ENCODE peak calls at places on chromosomes 6 and 20, in six cellular contexts. One of them, this sample, is unnamed. For H3K4me1, the result is how much of the 10 kb centered on the place peaks cover.

GRCh38 chr6:26329763-26330511 is 35.1 kb upstream of the BTN3A2 start:
- DNase-seq in tibial nerve: no peak
- DNase-seq in HepG2: peak
- DNase-seq in A549: no peak
- DNase-seq in lung: no peak
- DNase-seq in fibroblast of lung: peak
- DNase-seq in this sample: no peak

GRCh38 chr20:57749131-57749690 is 39.4 kb upstream of the PMEPA1 start:
- DNase-seq in tibial nerve: no peak
- DNase-seq in HepG2: no peak
- DNase-seq in A549: no peak
- DNase-seq in lung: no peak
- DNase-seq in fibroblast of lung: no peak
- DNase-seq in this sample: peak

GRCh38 chr6:161168281-161168891 is 105.5 kb downstream of the AGPAT4 start:
- DNase-seq in tibial nerve: peak
- DNase-seq in HepG2: no peak
- DNase-seq in A549: peak
- DNase-seq in lung: no peak
- DNase-seq in fibroblast of lung: peak
- DNase-seq in this sample: peak

GRCh38 chr6:124984668-124985338 is 22.6 kb downstream of the RNF217 start:
- DNase-seq in tibial nerve: no peak
- DNase-seq in HepG2: no peak
- DNase-seq in A549: no peak
- DNase-seq in lung: no peak
- DNase-seq in fibroblast of lung: peak
- DNase-seq in this sample: no peak

GRCh38 chr6:17490724-17491123 is 97.3 kb downstream of the CAP2 start:
- DNase-seq in tibial nerve: no peak
- DNase-seq in HepG2: no peak
- DNase-seq in A549: no peak
- DNase-seq in lung: no peak
- DNase-seq in fibroblast of lung: no peak
- DNase-seq in this sample: no peak

GRCh38 chr20:2364014-2364413 is 16.7 kb upstream of the TGM6 start:
- DNase-seq in tibial nerve: no peak
- DNase-seq in HepG2: no peak
- DNase-seq in A549: no peak
- DNase-seq in lung: no peak
- DNase-seq in fibroblast of lung: peak
- DNase-seq in this sample: no peak

GRCh38 chr6:17525637-17526036 is 74.5 kb upstream of the FAM8A1 start:
- DNase-seq in tibial nerve: no peak
- DNase-seq in HepG2: no peak
- DNase-seq in A549: no peak
- DNase-seq in lung: no peak
- DNase-seq in fibroblast of lung: no peak
- DNase-seq in this sample: no peak

GRCh38 chr6:163888030-163888819 is 473.7 kb downstream of the QKI start:
- DNase-seq in tibial nerve: no peak
- DNase-seq in HepG2: no peak
- DNase-seq in A549: no peak
- DNase-seq in lung: no peak
- DNase-seq in fibroblast of lung: no peak
- DNase-seq in this sample: no peak

GRCh38 chr6:106702451-106703110 is 73.2 kb downstream of the QRSL1 start:
- DNase-seq in tibial nerve: no peak
- DNase-seq in HepG2: peak
- DNase-seq in A549: no peak
- DNase-seq in lung: no peak
- DNase-seq in fibroblast of lung: no peak
- DNase-seq in this sample: no peak

GRCh38 chr6:25014806-25015560 is 79.2 kb upstream of the RIPOR2 start:
- DNase-seq in tibial nerve: no peak
- DNase-seq in HepG2: no peak
- DNase-seq in A549: no peak
- DNase-seq in lung: no peak
- DNase-seq in fibroblast of lung: peak
- DNase-seq in this sample: no peak

GRCh38 chr6:150409576-150410066 is 40.8 kb downstream of the IYD start:
- DNase-seq in tibial nerve: peak
- DNase-seq in HepG2: no peak
- DNase-seq in A549: no peak
- DNase-seq in lung: peak
- DNase-seq in fibroblast of lung: no peak
- DNase-seq in this sample: peak

GRCh38 chr20:2708665-2709064 is 16.1 kb downstream of the EBF4 start:
- DNase-seq in tibial nerve: no peak
- DNase-seq in HepG2: no peak
- DNase-seq in A549: no peak
- DNase-seq in lung: no peak
- DNase-seq in fibroblast of lung: no peak
- DNase-seq in this sample: no peak

GRCh38 chr20:8853805-8854338 is 215.0 kb upstream of the PLCB4 start:
- DNase-seq in tibial nerve: no peak
- DNase-seq in HepG2: peak
- DNase-seq in A549: peak
- DNase-seq in lung: no peak
- DNase-seq in fibroblast of lung: peak
- DNase-seq in this sample: peak

GRCh38 chr6:43708857-43709653 is 21.5 kb upstream of the MRPS18A start:
- DNase-seq in tibial nerve: no peak
- DNase-seq in HepG2: no peak
- DNase-seq in A549: no peak
- DNase-seq in lung: peak
- DNase-seq in fibroblast of lung: peak
- DNase-seq in this sample: peak

GRCh38 chr20:61937146-61937962 is 128.3 kb downstream of the TAF4 start:
- DNase-seq in tibial nerve: peak
- DNase-seq in HepG2: no peak
- DNase-seq in A549: no peak
- DNase-seq in lung: no peak
- DNase-seq in fibroblast of lung: no peak
- DNase-seq in this sample: no peak

GRCh38 chr20:47336013-47336754 is 20.3 kb downstream of the ZMYND8 start:
- DNase-seq in tibial nerve: no peak
- DNase-seq in HepG2: no peak
- DNase-seq in A549: no peak
- DNase-seq in lung: no peak
- DNase-seq in fibroblast of lung: peak
- DNase-seq in this sample: peak

GRCh38 chr6:159104163-159104885 is 59.5 kb upstream of the TAGAP start:
- DNase-seq in tibial nerve: no peak
- DNase-seq in HepG2: peak
- DNase-seq in A549: peak
- DNase-seq in lung: peak
- DNase-seq in fibroblast of lung: peak
- DNase-seq in this sample: peak

GRCh38 chr20:34111057-34111711 is 859 bp downstream of the EIF2S2 start:
- DNase-seq in tibial nerve: no peak
- DNase-seq in HepG2: no peak
- DNase-seq in A549: no peak
- DNase-seq in lung: no peak
- DNase-seq in fibroblast of lung: peak
- DNase-seq in this sample: no peak

GRCh38 chr20:46203510-46203837 is 85.4 kb downstream of the CD40 start:
- DNase-seq in tibial nerve: no peak
- DNase-seq in HepG2: no peak
- DNase-seq in A549: no peak
- DNase-seq in lung: no peak
- DNase-seq in fibroblast of lung: no peak
- DNase-seq in this sample: no peak

GRCh38 chr20:48794360-48794759 is 33.4 kb downstream of the PREX1 start:
- DNase-seq in tibial nerve: no peak
- DNase-seq in HepG2: no peak
- DNase-seq in A549: no peak
- DNase-seq in lung: no peak
- DNase-seq in fibroblast of lung: no peak
- DNase-seq in this sample: no peak

GRCh38 chr6:73585566-73586415 is 65.0 kb upstream of the EEF1A1 start:
- DNase-seq in tibial nerve: no peak
- DNase-seq in HepG2: peak
- DNase-seq in A549: peak
- DNase-seq in lung: peak
- DNase-seq in fibroblast of lung: peak
- DNase-seq in this sample: peak

GRCh38 chr6:53143710-53144109 is 4.9 kb downstream of the GCM1 start:
- DNase-seq in tibial nerve: no peak
- DNase-seq in HepG2: no peak
- DNase-seq in A549: no peak
- DNase-seq in lung: no peak
- DNase-seq in fibroblast of lung: no peak
- DNase-seq in this sample: no peak

GRCh38 chr6:53148684-53149083 is at the start of gene GCM1:
- DNase-seq in tibial nerve: no peak
- DNase-seq in HepG2: peak
- DNase-seq in A549: no peak
- DNase-seq in lung: no peak
- DNase-seq in fibroblast of lung: no peak
- DNase-seq in this sample: no peak

GRCh38 chr6:53144802-53145201 is 3.8 kb downstream of the GCM1 start:
- DNase-seq in tibial nerve: no peak
- DNase-seq in HepG2: no peak
- DNase-seq in A549: no peak
- DNase-seq in lung: no peak
- DNase-seq in fibroblast of lung: no peak
- DNase-seq in this sample: no peak

GRCh38 chr6:53139841-53140413 is 8.7 kb downstream of the GCM1 start:
- DNase-seq in tibial nerve: no peak
- DNase-seq in HepG2: peak
- DNase-seq in A549: no peak
- DNase-seq in lung: no peak
- DNase-seq in fibroblast of lung: no peak
- DNase-seq in this sample: no peak

DNA sequence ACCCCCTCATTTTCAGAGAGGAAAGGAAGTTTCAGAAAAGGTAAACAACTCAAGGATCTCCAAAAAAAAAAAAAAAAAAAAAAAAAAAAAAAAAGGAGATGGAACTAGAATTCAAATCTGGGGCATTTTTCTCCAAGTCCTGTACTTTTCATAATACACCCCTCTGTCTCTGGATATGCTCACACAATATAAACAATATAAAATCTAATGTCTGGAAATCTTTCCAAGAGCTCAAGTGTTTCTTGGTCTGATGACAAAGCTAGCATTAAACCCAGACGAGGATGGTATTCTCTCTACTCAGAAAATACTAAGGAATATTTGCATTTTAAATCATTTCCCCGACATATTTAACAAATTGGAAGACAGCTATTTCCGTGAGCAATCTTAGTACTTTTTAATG is 5.8 kb downstream of the GCM1 start:
- DNase-seq in tibial nerve: no peak
- DNase-seq in HepG2: no peak
- DNase-seq in A549: no peak
- DNase-seq in lung: no peak
- DNase-seq in fibroblast of lung: no peak
- DNase-seq in this sample: no peak
- H3K4me1 ChIP-seq in tibial nerve: under half
- H3K4me1 ChIP-seq in HepG2: under half
- H3K4me1 ChIP-seq in A549: under half
- H3K4me1 ChIP-seq in lung: under half
- H3K4me1 ChIP-seq in fibroblast of lung: under half
- H3K4me1 ChIP-seq in this sample: under half

GRCh38 chr6:54533567-54533966 is 225.3 kb downstream of the TINAG start:
- DNase-seq in tibial nerve: no peak
- DNase-seq in HepG2: no peak
- DNase-seq in A549: no peak
- DNase-seq in lung: no peak
- DNase-seq in fibroblast of lung: no peak
- DNase-seq in this sample: no peak
- TF ChIP-seq CTCF in tibial nerve: no peak
- TF ChIP-seq CTCF in HepG2: no peak
- TF ChIP-seq CTCF in A549: no peak
- TF ChIP-seq CTCF in lung: no peak
- TF ChIP-seq CTCF in fibroblast of lung: no peak
- TF ChIP-seq CTCF in this sample: no peak

GRCh38 chr6:16322666-16323312 is 84.4 kb downstream of the GMPR start:
- DNase-seq in tibial nerve: no peak
- DNase-seq in HepG2: no peak
- DNase-seq in A549: no peak
- DNase-seq in lung: peak
- DNase-seq in fibroblast of lung: peak
- DNase-seq in this sample: peak

GRCh38 chr6:16321341-16321710 is 82.9 kb downstream of the GMPR start:
- DNase-seq in tibial nerve: no peak
- DNase-seq in HepG2: no peak
- DNase-seq in A549: no peak
- DNase-seq in lung: no peak
- DNase-seq in fibroblast of lung: no peak
- DNase-seq in this sample: no peak

GRCh38 chr6:16320533-16321340 is 82.3 kb downstream of the GMPR start:
- DNase-seq in tibial nerve: no peak
- DNase-seq in HepG2: no peak
- DNase-seq in A549: no peak
- DNase-seq in lung: no peak
- DNase-seq in fibroblast of lung: peak
- DNase-seq in this sample: peak

GRCh38 chr6:16319813-16320532 is 81.6 kb downstream of the GMPR start:
- DNase-seq in tibial nerve: no peak
- DNase-seq in HepG2: no peak
- DNase-seq in A549: no peak
- DNase-seq in lung: peak
- DNase-seq in fibroblast of lung: peak
- DNase-seq in this sample: peak

GRCh38 chr6:16321826-16322225 is 83.4 kb downstream of the GMPR start:
- DNase-seq in tibial nerve: no peak
- DNase-seq in HepG2: no peak
- DNase-seq in A549: no peak
- DNase-seq in lung: no peak
- DNase-seq in fibroblast of lung: no peak
- DNase-seq in this sample: peak
- H3K4me1 ChIP-seq in tibial nerve: under half
- H3K4me1 ChIP-seq in HepG2: under half
- H3K4me1 ChIP-seq in A549: under half
- H3K4me1 ChIP-seq in lung: under half
- H3K4me1 ChIP-seq in fibroblast of lung: under half
- H3K4me1 ChIP-seq in this sample: under half

GRCh38 chr6:137870744-137871247 is 3.7 kb downstream of the TNFAIP3 start:
- DNase-seq in tibial nerve: no peak
- DNase-seq in HepG2: peak
- DNase-seq in A549: no peak
- DNase-seq in lung: no peak
- DNase-seq in fibroblast of lung: no peak
- DNase-seq in this sample: no peak
- TF ChIP-seq CTCF in tibial nerve: no peak
- TF ChIP-seq CTCF in HepG2: no peak
- TF ChIP-seq CTCF in A549: no peak
- TF ChIP-seq CTCF in lung: no peak
- TF ChIP-seq CTCF in fibroblast of lung: peak
- TF ChIP-seq CTCF in this sample: no peak

GRCh38 chr6:20207096-20207454 is 5.2 kb downstream of the MBOAT1 start:
- DNase-seq in tibial nerve: no peak
- DNase-seq in HepG2: no peak
- DNase-seq in A549: no peak
- DNase-seq in lung: no peak
- DNase-seq in fibroblast of lung: no peak
- DNase-seq in this sample: no peak
- H3K4me1 ChIP-seq in tibial nerve: under half
- H3K4me1 ChIP-seq in HepG2: under half
- H3K4me1 ChIP-seq in A549: under half
- H3K4me1 ChIP-seq in lung: under half
- H3K4me1 ChIP-seq in fibroblast of lung: under half
- H3K4me1 ChIP-seq in this sample: under half

This sample was measured in adrenal gland.